ENCODE peak calls at places on chromosomes 1 and 21, in eight cellular contexts. R is SK-N-SH, N is A549, B is HL-60, W is Panc1, Y is GM23338, E is HCT116, F is HepG2. G is an unnamed sample.

GRCh38 chr1:207644852-207645631 is at the start of gene CR1L:
- DNase-seq in R (peak), N (peak), B (peak), W (no peak), Y (peak), E (no peak), F (no peak), G (peak)

GRCh38 chr1:38152351-38153082 is 105.9 kb upstream of the POU3F1 start:
- DNase-seq in R (no peak), N (peak), B (no peak), W (no peak), Y (no peak), E (no peak), F (peak), G (peak)

GRCh38 chr1:7528386-7529031 is 242.6 kb upstream of the VAMP3 start:
- DNase-seq in R (no peak), N (no peak), B (no peak), W (no peak), Y (no peak), E (no peak), F (no peak), G (no peak)

GRCh38 chr1:8025061-8025670 is 943 bp downstream of the ERRFI1 start:
- DNase-seq in R (no peak), N (no peak), B (no peak), W (no peak), Y (no peak), E (no peak), F (no peak), G (no peak)

GRCh38 chr1:201769966-201770365 is 59.0 kb upstream of the IPO9 start:
- DNase-seq in R (no peak), N (no peak), B (no peak), W (no peak), Y (no peak), E (no peak), F (no peak), G (no peak)

GRCh38 chr1:1304331-1305299 is 3.1 kb downstream of the ACAP3 start:
- DNase-seq in R (peak), N (peak), B (no peak), W (no peak), Y (peak), E (no peak), F (peak), G (peak)

GRCh38 chr1:175508320-175509110 is 234.9 kb downstream of the TNR start:
- DNase-seq in R (no peak), N (no peak), B (no peak), W (no peak), Y (no peak), E (no peak), F (no peak), G (no peak)

GRCh38 chr1:115771847-115772457 is 3.4 kb upstream of the CASQ2 start:
- DNase-seq in R (peak), N (peak), B (peak), W (peak), Y (peak), E (peak), F (peak), G (peak)

GRCh38 chr1:228282329-228283042 is 74.6 kb downstream of the OBSCN start:
- DNase-seq in R (no peak), N (no peak), B (no peak), W (no peak), Y (no peak), E (no peak), F (no peak), G (no peak)

GRCh38 chr1:77768006-77768405 is 8.4 kb upstream of the USP33 start:
- DNase-seq in R (no peak), N (no peak), B (no peak), W (no peak), Y (no peak), E (no peak), F (no peak), G (no peak)

GRCh38 chr1:232211149-232211548 is 418.8 kb downstream of the SIPA1L2 start:
- DNase-seq in R (peak), N (peak), B (no peak), W (no peak), Y (peak), E (peak), F (peak), G (no peak)

GRCh38 chr1:42675467-42675866 is 6.8 kb upstream of the YBX1 start:
- DNase-seq in R (no peak), N (no peak), B (no peak), W (no peak), Y (no peak), E (no peak), F (no peak), G (no peak)

GRCh38 chr1:75125161-75125681 is 9.0 kb upstream of the LHX8 start:
- DNase-seq in R (no peak), N (no peak), B (no peak), W (no peak), Y (no peak), E (no peak), F (no peak), G (no peak)

GRCh38 chr1:112509005-112509659 is 367 bp downstream of the WNT2B start:
- DNase-seq in R (no peak), N (no peak), B (no peak), W (no peak), Y (peak), E (no peak), F (no peak), G (no peak)

GRCh38 chr1:109299087-109299983 is 7.5 kb downstream of the MYBPHL start:
- DNase-seq in R (peak), N (no peak), B (no peak), W (no peak), Y (no peak), E (no peak), F (peak), G (no peak)

GRCh38 chr1:181094813-181095212 is 6.3 kb downstream of the IER5 start:
- DNase-seq in R (no peak), N (no peak), B (no peak), W (no peak), Y (peak), E (no peak), F (no peak), G (no peak)

GRCh38 chr1:52368383-52369172 is 2.6 kb upstream of the CC2D1B start:
- DNase-seq in R (peak), N (peak), B (peak), W (no peak), Y (peak), E (peak), F (peak), G (no peak)

GRCh38 chr21:36756527-36756926 is 57.6 kb downstream of the SIM2 start:
- DNase-seq in R (no peak), N (peak), B (no peak), W (peak), Y (no peak), E (no peak), F (peak), G (no peak)

GRCh38 chr1:73161418-73161817 is 879.1 kb upstream of the NEGR1 start:
- DNase-seq in R (no peak), N (no peak), B (no peak), W (no peak), Y (no peak), E (no peak), F (no peak), G (no peak)

GRCh38 chr1:155410931-155411330 is 90.2 kb downstream of the RUSC1 start:
- DNase-seq in R (no peak), N (no peak), B (no peak), W (no peak), Y (no peak), E (no peak), F (no peak), G (no peak)

GRCh38 chr1:173581384-173582078 is 21.3 kb downstream of the SLC9C2 start:
- DNase-seq in R (no peak), N (no peak), B (no peak), W (no peak), Y (no peak), E (no peak), F (no peak), G (no peak)

GRCh38 chr1:218658899-218659298 is 313.8 kb downstream of the TGFB2 start:
- DNase-seq in R (no peak), N (peak), B (no peak), W (no peak), Y (no peak), E (no peak), F (no peak), G (no peak)

GRCh38 chr1:18262726-18263125 is 155.1 kb downstream of the IGSF21 start:
- DNase-seq in R (no peak), N (no peak), B (no peak), W (no peak), Y (peak), E (no peak), F (no peak), G (no peak)

GRCh38 chr1:21185221-21185731 is 8.6 kb upstream of the EIF4G3 start:
- DNase-seq in R (no peak), N (no peak), B (no peak), W (no peak), Y (no peak), E (no peak), F (no peak), G (no peak)

GRCh38 chr1:71638081-71638766 is 557.4 kb upstream of the ZRANB2 start:
- DNase-seq in R (no peak), N (no peak), B (no peak), W (no peak), Y (no peak), E (no peak), F (no peak), G (no peak)

GRCh38 chr1:240491156-240491555 is 120.8 kb downstream of the GREM2 start:
- DNase-seq in R (no peak), N (peak), B (no peak), W (no peak), Y (peak), E (no peak), F (no peak), G (no peak)

GRCh38 chr1:202807926-202808757 is at the start of gene KDM5B:
- DNase-seq in R (peak), N (peak), B (peak), W (peak), Y (peak), E (peak), F (peak), G (peak)

GRCh38 chr1:2192031-2192995 is 2.3 kb downstream of the FAAP20 start:
- DNase-seq in R (no peak), N (no peak), B (no peak), W (no peak), Y (no peak), E (no peak), F (no peak), G (no peak)

GRCh38 chr1:25503551-25504426 is 39.6 kb upstream of the LDLRAP1 start:
- DNase-seq in R (peak), N (peak), B (peak), W (peak), Y (peak), E (peak), F (no peak), G (no peak)

GRCh38 chr1:70887936-70888335 is 159.7 kb downstream of the PTGER3 start:
- DNase-seq in R (no peak), N (no peak), B (no peak), W (no peak), Y (no peak), E (no peak), F (no peak), G (no peak)

GRCh38 chr1:211068976-211069375 is 65.0 kb downstream of the KCNH1 start:
- DNase-seq in R (no peak), N (no peak), B (no peak), W (no peak), Y (peak), E (no peak), F (no peak), G (no peak)

GRCh38 chr1:4652631-4653327 is 1.6 kb upstream of the AJAP1 start:
- DNase-seq in R (peak), N (peak), B (peak), W (no peak), Y (peak), E (peak), F (peak), G (peak)
- TF ChIP-seq REST in R (no peak), N (no peak), B (no peak), W (no peak), Y (no peak), E (no peak), F (no peak), G (no peak)

DNA sequence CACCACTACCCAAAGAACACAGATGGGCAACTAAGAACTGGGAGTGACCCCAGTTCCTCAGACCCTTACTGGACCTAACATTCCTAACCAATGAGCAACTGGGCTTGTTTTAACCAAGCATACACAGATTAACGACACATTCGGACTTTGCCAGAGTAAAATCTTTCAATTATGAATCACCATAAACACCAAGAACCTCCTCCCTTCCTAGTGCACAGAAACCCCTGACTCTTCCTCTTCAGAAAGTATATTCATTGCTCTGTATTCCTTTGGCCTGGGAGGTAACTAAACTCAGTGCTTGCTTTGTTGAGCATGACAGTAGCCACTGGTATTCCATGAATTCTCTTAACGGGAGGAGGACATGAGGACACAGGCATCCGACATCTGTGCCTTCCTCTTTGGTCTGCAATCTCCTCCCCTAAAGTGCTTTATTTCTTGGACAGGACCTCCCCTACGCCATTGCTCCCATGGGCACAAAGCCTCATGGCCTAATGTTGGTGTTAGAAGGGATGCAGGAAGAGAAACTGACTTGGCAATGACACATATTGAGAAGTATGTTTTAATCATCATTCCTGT is 42.7 kb downstream of the SEC16B start:
- DNase-seq in R (no peak), N (no peak), B (no peak), W (no peak), Y (no peak), E (no peak), F (no peak), G (no peak)
- TF ChIP-seq REST in R (no peak), N (no peak), B (no peak), W (no peak), Y (no peak), E (no peak), F (no peak), G (no peak)

GRCh38 chr1:108117908-108118902 is 81.9 kb downstream of the SLC25A24 start:
- DNase-seq in R (peak), N (no peak), B (peak), W (no peak), Y (no peak), E (no peak), F (no peak), G (no peak)
- TF ChIP-seq REST in R (peak), N (no peak), B (no peak), W (no peak), Y (no peak), E (no peak), F (no peak), G (no peak)

DNA sequence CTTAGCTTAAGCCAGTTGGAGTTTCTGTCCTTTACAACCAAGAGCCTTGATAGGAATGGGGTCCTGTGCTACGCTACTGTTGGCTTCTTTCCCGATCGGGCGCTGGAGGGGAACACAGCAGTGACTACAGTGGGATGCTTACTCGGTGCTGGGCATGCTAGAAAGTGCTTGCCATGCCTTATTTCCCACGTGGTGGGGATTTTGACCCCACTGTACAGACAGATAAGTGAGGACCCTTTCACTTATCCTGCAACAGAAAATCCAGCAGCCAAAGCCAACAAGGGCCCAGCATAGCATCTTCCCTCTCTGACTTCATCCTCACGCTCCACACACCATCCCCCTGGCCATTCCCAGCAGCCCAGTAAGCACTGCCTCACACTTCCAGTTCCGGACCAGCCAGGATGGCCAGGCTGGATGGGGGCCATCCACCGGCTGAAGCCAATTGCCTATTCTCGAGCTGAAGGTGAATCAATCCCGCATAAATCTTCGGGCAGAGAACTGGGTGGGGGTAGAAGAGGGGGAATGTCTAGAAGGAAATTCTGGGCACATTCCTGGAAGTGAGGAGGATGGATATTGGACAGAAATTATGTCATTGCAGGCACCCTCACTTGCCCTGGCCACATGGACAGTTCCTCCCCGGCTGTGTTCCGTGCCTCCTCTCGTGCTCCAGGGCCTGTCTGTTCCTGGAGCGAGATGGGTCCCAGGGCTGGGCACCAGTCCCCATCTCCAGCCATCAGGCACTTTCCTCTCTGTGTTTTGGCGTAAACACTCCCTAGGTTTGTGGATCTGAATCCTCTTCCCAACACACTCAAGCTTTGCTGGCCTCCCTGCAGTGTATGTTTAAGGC is 2.0 kb upstream of the ABCG1 start:
- DNase-seq in R (no peak), N (no peak), B (no peak), W (no peak), Y (no peak), E (no peak), F (no peak), G (no peak)
- TF ChIP-seq REST in R (no peak), N (no peak), B (no peak), W (no peak), Y (no peak), E (no peak), F (no peak), G (no peak)

DNA sequence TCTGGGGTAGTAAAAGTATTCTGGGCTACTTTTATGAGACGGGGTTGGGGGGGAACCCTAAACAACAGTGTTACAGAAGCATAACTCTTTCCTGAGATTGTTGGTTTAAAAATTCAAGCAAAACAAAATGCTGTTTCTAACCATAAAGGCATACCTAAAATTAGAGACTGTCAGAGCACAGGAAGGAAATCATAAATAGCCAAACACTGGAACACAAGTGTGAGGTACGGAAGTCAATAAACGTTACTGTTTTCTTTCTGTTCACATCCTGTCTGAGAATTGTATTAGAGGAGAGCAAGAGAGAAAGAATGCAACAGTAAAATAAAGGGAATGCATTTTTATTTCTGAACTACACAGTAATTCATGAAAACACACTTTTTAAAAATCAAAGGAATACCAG is 42.8 kb upstream of the IL12RB2 start:
- DNase-seq in R (no peak), N (no peak), B (no peak), W (no peak), Y (no peak), E (no peak), F (no peak), G (no peak)
- TF ChIP-seq REST in R (no peak), N (no peak), B (no peak), W (no peak), Y (no peak), E (no peak), F (no peak), G (no peak)

DNA sequence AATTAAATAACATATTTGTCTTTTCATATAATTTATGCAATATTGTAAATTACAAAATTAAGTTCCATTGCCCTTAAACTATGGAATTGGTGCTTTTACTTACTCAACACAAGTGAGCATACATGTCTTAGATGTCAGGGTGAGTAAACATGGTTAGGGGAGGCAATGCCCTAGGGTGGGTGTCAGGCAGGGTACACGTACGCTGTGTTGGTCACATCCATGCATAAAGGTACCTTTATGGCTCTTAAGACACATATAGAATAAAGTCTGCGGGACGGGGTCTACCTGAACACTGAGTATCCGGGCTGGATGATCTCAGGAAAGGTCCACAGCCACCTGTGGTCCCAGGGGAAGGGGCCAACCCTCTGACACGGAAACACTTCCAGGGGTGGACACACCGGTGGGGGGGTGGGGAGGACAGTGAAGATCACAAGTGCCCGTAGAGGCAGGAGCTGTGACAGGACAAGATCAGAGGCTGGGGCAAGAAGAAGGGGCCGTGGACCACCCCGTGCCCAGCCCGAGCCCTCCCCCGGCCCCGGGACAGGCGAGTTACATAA is 720 bp downstream of the LIN9 start:
- DNase-seq in R (no peak), N (peak), B (peak), W (no peak), Y (peak), E (no peak), F (no peak), G (peak)
- TF ChIP-seq REST in R (no peak), N (no peak), B (no peak), W (no peak), Y (no peak), E (no peak), F (no peak), G (no peak)

GRCh38 chr1:94792473-94792875 is 27.7 kb upstream of the SLC44A3 start:
- DNase-seq in R (no peak), N (peak), B (peak), W (no peak), Y (no peak), E (no peak), F (no peak), G (no peak)
- TF ChIP-seq REST in R (no peak), N (no peak), B (no peak), W (no peak), Y (no peak), E (no peak), F (no peak), G (no peak)

G was measured in K562.